ENCODE peak calls at places on chromosomes 5 and 9, in five cellular contexts. W is adrenal gland; Z is thoracic aorta; U is CD8-positive, alpha-beta memory T cell; P is dorsolateral prefrontal cortex. B is an unnamed sample.

GRCh38 chr9:73780916-73781315 is 629.3 kb downstream of the ANXA1 start:
- DNase-seq in P (no peak), Z (no peak), W (no peak), U (no peak), B (no peak)

GRCh38 chr5:111834926-111835599 is 78.1 kb upstream of the NREP start:
- DNase-seq in U (no peak), Z (no peak), P (no peak), W (peak; percentile 29), B (no peak)

GRCh38 chr9:25678147-25678666 is at the start of gene TUSC1:
- DNase-seq in U (no peak), P (peak; percentile 69), Z (peak; percentile 85), W (peak; percentile 89), B (peak; percentile 75)

GRCh38 chr9:134057751-134058701 is 9.8 kb downstream of the BRD3 start:
- DNase-seq in U (no peak), P (no peak), Z (no peak), W (peak; percentile 80), B (no peak)

GRCh38 chr5:145887976-145888574 is 15.3 kb upstream of the GRXCR2 start:
- DNase-seq in Z (no peak), P (no peak), W (peak; percentile 37), U (no peak), B (peak; percentile 5)

GRCh38 chr5:14231156-14231555 is 88.0 kb downstream of the TRIO start:
- DNase-seq in Z (no peak), U (no peak), P (no peak), W (no peak), B (no peak)

GRCh38 chr5:138716456-138716924 is 36.7 kb upstream of the CTNNA1 start:
- DNase-seq in U (no peak), P (no peak), Z (no peak), W (no peak), B (no peak)

GRCh38 chr5:156815988-156816599 is 34.0 kb upstream of the PPP1R2B start:
- DNase-seq in P (no peak), U (no peak), W (peak; percentile 34), Z (no peak), B (no peak)

GRCh38 chr5:169161022-169161680 is 139.8 kb downstream of the SLIT3 start:
- DNase-seq in W (peak; percentile 48), U (no peak), Z (peak; percentile 9), P (no peak), B (no peak)

GRCh38 chr9:121783126-121783522 is 131.7 kb downstream of the DAB2IP start:
- DNase-seq in Z (no peak), U (no peak), W (no peak), P (no peak), B (no peak)

GRCh38 chr9:131095666-131096489 is 453 bp upstream of the AIF1L start:
- DNase-seq in P (peak; percentile 63), W (peak; percentile 28), Z (no peak), U (no peak), B (no peak)

GRCh38 chr5:176530983-176531901 is 6.0 kb downstream of the RNF44 start:
- DNase-seq in P (peak; percentile 79), W (no peak), Z (no peak), U (no peak), B (peak; percentile 73)

GRCh38 chr9:4933177-4933576 is 51.9 kb upstream of the JAK2 start:
- DNase-seq in Z (no peak), W (no peak), P (no peak), U (no peak), B (no peak)

GRCh38 chr5:147369742-147370374 is 135.0 kb downstream of the STK32A start:
- DNase-seq in W (no peak), Z (no peak), U (no peak), P (no peak), B (no peak)

GRCh38 chr5:176653401-176653800 is 6.1 kb downstream of the TSPAN17 start:
- DNase-seq in W (no peak), Z (no peak), U (peak; percentile 31), P (no peak), B (peak; percentile 49)

GRCh38 chr9:591292-591691 is 250.2 kb upstream of the DMRT1 start:
- DNase-seq in U (no peak), Z (no peak), W (no peak), P (no peak), B (no peak)

GRCh38 chr9:125570246-125570645 is 136.8 kb downstream of the MAPKAP1 start:
- DNase-seq in Z (no peak), P (no peak), U (no peak), W (no peak), B (no peak)

GRCh38 chr9:98881836-98882568 is 61.7 kb upstream of the COL15A1 start:
- DNase-seq in U (no peak), W (no peak), Z (no peak), P (no peak), B (no peak)

GRCh38 chr9:15430920-15431844 is 8.5 kb downstream of the SNAPC3 start:
- DNase-seq in Z (no peak), W (peak; percentile 33), P (no peak), U (no peak), B (no peak)

GRCh38 chr5:77218263-77218662 is 7.8 kb downstream of the PDE8B start:
- DNase-seq in Z (no peak), W (no peak), P (no peak), U (no peak), B (no peak)

GRCh38 chr5:175544108-175544511 is 65.8 kb downstream of the SFXN1 start:
- DNase-seq in P (no peak), Z (no peak), W (no peak), U (no peak), B (no peak)

GRCh38 chr5:32331927-32332274 is 19.2 kb upstream of the MTMR12 start:
- DNase-seq in P (no peak), Z (no peak), U (no peak), W (no peak), B (no peak)

GRCh38 chr9:36603006-36603405 is 30.3 kb downstream of the MELK start:
- DNase-seq in U (no peak), Z (no peak), P (no peak), W (no peak), B (no peak)

GRCh38 chr5:124919076-124919475 is 172.6 kb upstream of the ZNF608 start:
- DNase-seq in W (no peak), P (no peak), Z (no peak), U (no peak), B (no peak)

GRCh38 chr5:13115476-13115875 is 829.0 kb downstream of the DNAH5 start:
- DNase-seq in P (no peak), Z (no peak), W (no peak), U (no peak), B (no peak)

GRCh38 chr9:132078369-132079356 is 1.0 kb downstream of the MED27 start:
- DNase-seq in Z (peak; percentile 31), W (peak; percentile 26), P (no peak), U (peak; percentile 40), B (no peak)

GRCh38 chr9:5629312-5630037 is 568 bp downstream of the RIC1 start:
- DNase-seq in Z (no peak), P (peak; percentile 46), U (peak; percentile 37), W (peak; percentile 61), B (peak; percentile 57)

GRCh38 chr5:132775439-132776076 is 1.5 kb downstream of the SEPTIN8 start:
- DNase-seq in P (no peak), U (no peak), W (no peak), Z (no peak), B (no peak)

GRCh38 chr5:16750445-16750844 is 133.6 kb upstream of the RETREG1 start:
- DNase-seq in U (no peak), Z (no peak), P (no peak), W (no peak), B (no peak)

GRCh38 chr9:87237337-87237736 is 260.3 kb upstream of the DAPK1 start:
- DNase-seq in W (no peak), U (no peak), P (no peak), Z (no peak), B (no peak)

GRCh38 chr5:73617510-73618279 is 8.3 kb upstream of the ARHGEF28 start:
- DNase-seq in W (peak; percentile 53), Z (no peak), U (no peak), P (no peak), B (no peak)

GRCh38 chr5:73615947-73616346 is 10.0 kb upstream of the ARHGEF28 start:
- DNase-seq in W (no peak), P (no peak), U (no peak), Z (no peak), B (no peak)

GRCh38 chr5:73607228-73607627 is 18.8 kb upstream of the ARHGEF28 start:
- DNase-seq in U (no peak), P (no peak), Z (no peak), W (no peak), B (no peak)

GRCh38 chr5:73615085-73615484 is 10.9 kb upstream of the ARHGEF28 start:
- DNase-seq in U (no peak), Z (no peak), W (no peak), P (no peak), B (no peak)

DNA sequence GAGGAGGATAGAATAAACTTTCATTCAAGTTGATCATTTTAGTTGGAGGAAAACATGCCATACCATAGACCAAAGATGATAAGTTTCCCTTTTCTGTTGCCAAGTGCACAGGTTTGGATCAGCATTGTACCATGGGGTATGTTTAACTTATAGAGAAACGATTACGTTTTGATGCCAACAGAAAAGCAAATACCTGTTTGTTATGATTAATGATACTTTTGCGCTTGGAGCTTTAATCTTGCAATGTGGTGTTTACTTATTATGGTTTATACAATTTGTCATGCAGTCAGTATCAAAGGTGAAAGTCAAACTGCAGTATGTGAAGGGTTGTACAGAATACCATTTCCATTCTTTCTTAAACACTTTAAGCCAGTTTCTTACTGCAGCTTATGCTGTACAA is 13.2 kb upstream of the ARHGEF28 start:
- DNase-seq in W (no peak), Z (no peak), P (no peak), U (no peak), B (no peak)
- H3K27ac ChIP-seq in W (no peak overlapping the region), Z (no peak overlapping the region), P (no peak overlapping the region), U (no peak overlapping the region), B (no peak overlapping the region)

DNA sequence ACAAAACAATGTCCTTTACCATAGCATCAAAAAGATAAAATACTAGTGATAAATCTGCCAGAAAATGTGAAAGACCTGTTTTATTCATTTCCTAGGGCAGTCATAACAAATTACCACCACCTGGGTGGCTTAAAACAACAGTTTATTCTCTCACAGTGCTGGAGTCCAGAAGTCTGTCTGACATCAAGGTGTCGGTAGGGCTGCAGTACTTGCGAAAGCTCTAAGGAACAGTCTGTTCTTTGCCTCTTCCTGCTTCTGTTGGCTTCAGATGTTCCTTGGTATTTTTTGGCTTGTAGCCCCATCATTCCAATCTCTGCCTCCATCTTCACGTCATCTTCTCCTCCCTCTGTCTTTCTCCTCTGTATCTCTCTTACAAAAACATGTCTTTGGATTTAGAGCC is 51.0 kb downstream of the PTPDC1 start:
- DNase-seq in P (no peak), Z (no peak), U (no peak), W (no peak), B (no peak)
- H3K27ac ChIP-seq in P (peak overlapping the region; percentile 66), Z (peak overlapping the region; percentile 95), U (no peak overlapping the region), W (peak overlapping the region; percentile 63), B (peak overlapping the region; percentile 52)

DNA sequence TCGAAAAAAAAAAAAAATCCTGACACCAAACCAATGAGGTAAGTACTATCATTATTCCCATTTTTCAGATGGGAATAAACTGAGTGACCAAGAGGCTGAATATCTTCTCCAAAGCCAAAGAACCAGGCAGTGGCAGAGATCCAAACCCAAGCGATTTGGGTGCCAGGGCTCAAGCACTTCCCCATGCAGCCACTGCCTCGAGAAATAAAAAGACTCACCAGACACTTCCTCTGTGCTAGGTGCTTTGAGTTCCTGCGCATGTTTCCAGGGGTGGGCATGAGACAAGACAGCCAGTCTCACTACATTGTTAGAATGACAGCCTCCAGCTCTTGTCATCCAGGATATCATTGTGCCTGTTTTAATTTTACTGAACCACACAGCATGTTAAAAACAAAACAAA is 2.3 kb upstream of the RPL26L1 start:
- DNase-seq in W (no peak), Z (no peak), U (no peak), P (no peak), B (no peak)
- H3K27ac ChIP-seq in W (no peak overlapping the region), Z (peak overlapping the region; percentile 95), U (no peak overlapping the region), P (no peak overlapping the region), B (no peak overlapping the region)

GRCh38 chr5:80695666-80696065 is 40.9 kb upstream of the DHFR start:
- DNase-seq in Z (no peak), U (no peak), P (no peak), W (no peak), B (no peak)
- H3K27ac ChIP-seq in Z (no peak overlapping the region), U (no peak overlapping the region), P (no peak overlapping the region), W (no peak overlapping the region), B (no peak overlapping the region)